ENCODE peak calls at places on chromosome 11, in ten cellular contexts. U is stomach, S is H9, W is hepatocyte, I is sigmoid colon, G is mesenchymal stem cell, K is GM23248, R is A549, O is keratinocyte, B is GM23338. A is an unnamed sample.
A peak's percentile ranks its signal among the peaks of the same experiment; 100 is the strongest.

GRCh38 chr11:119773016-119773415 is 44.0 kb upstream of the NECTIN1 start:
- DNase-seq in U (no peak), S (no peak), W (no peak), I (no peak), G (no peak), K (no peak), R (no peak), O (no peak), B (no peak), A (no peak)

GRCh38 chr11:256952-257737 is 20.4 kb downstream of the PSMD13 start:
- DNase-seq in U (no peak), S (no peak), W (no peak), I (no peak), G (no peak), K (no peak), R (no peak), O (no peak), B (no peak), A (no peak)

GRCh38 chr11:62922653-62923371 is 1.6 kb upstream of the CHRM1 start:
- DNase-seq in U (no peak), S (no peak), W (no peak), I (no peak), G (no peak), K (peak; percentile 68), R (peak; percentile 59), O (no peak), B (peak; percentile 72), A (peak; percentile 44)

GRCh38 chr11:10651579-10652361 is 41.8 kb downstream of the IRAG1 start:
- DNase-seq in U (no peak), S (no peak), W (no peak), I (peak; percentile 66), G (peak; percentile 67), K (no peak), R (no peak), O (no peak), B (no peak), A (no peak)

GRCh38 chr11:46075168-46075567 is 46.1 kb downstream of the PHF21A start:
- DNase-seq in U (no peak), S (no peak), W (no peak), I (no peak), G (peak; percentile 35), K (peak; percentile 30), R (no peak), O (peak; percentile 41), B (no peak), A (no peak)

GRCh38 chr11:47768090-47768620 is 1.0 kb upstream of the FNBP4 start:
- DNase-seq in U (peak; percentile 49), S (no peak), W (peak; percentile 61), I (peak; percentile 86), G (peak; percentile 74), K (peak; percentile 83), R (peak; percentile 82), O (no peak), B (peak; percentile 65), A (peak; percentile 59)

GRCh38 chr11:34564406-34564805 is 50.8 kb upstream of the ELF5 start:
- DNase-seq in U (no peak), S (peak; percentile 47), W (no peak), I (no peak), G (no peak), K (peak; percentile 58), R (no peak), O (no peak), B (peak; percentile 42), A (no peak)

GRCh38 chr11:21806982-21807749 is 385.7 kb upstream of the ANO5 start:
- DNase-seq in U (no peak), S (no peak), W (no peak), I (no peak), G (no peak), K (no peak), R (no peak), O (no peak), B (no peak), A (no peak)

GRCh38 chr11:126604461-126604860 is 249.0 kb downstream of the ST3GAL4 start:
- DNase-seq in U (no peak), S (no peak), W (no peak), I (no peak), G (no peak), K (no peak), R (no peak), O (no peak), B (no peak), A (no peak)

GRCh38 chr11:123973816-123974215 is 3.8 kb downstream of the OR10S1 start:
- DNase-seq in U (no peak), S (no peak), W (no peak), I (no peak), G (peak; percentile 5), K (peak; percentile 91), R (no peak), O (peak; percentile 78), B (no peak), A (no peak)

GRCh38 chr11:14358729-14359439 is at the start of gene RRAS2:
- DNase-seq in U (peak; percentile 77), S (peak; percentile 86), W (peak; percentile 91), I (peak; percentile 86), G (peak; percentile 82), K (peak; percentile 89), R (peak; percentile 78), O (no peak), B (peak; percentile 93), A (peak; percentile 78)

GRCh38 chr11:105229758-105230157 is 90.2 kb upstream of the CARD18 start:
- DNase-seq in U (no peak), S (no peak), W (no peak), I (no peak), G (peak; percentile 47), K (no peak), R (no peak), O (no peak), B (no peak), A (no peak)

DNA sequence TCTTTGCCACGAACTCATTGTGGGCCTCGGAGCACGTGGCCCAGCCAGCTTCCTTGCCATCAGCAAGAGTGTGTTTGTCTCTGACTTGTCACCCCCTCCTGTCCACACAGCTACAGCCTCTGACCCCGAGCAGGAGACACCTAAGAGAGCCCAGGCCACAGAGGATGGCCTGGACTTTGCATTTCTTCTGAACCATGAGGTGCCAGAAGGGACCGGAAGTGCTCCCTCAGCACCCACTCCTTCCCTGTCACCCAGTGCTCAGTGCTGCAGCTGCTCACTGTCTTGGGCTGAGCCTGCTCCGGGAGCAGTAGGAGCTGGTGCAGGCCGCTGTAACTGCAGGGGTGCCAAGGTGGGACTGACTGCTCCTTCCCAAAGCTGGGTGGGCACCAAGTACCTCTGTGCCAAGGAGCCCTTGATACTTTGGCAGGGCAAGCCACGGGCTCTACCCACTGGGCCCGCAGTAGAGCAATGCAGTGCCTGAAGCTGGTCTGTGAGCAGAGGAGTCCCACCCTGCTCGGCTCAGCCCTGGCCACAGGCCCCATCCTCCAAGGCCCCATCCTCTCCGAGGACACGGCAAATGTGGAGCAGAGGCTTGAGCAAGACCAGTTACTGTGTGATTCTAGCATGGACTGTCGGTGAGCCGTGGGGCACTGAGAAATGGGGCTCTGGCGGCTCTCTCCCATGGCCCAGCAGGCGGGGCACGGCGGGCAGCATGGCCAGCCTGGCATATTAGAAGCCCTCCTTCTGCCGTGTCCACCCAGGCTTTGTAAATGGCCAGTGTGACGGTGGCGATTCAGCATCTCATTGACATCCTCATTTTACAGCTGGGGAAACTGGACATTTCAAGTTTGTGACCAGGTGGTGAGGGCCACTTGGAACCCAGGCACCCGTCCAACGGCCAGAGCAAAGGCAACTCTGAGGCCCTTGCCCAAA is 6.3 kb downstream of the GRK2 start:
- DNase-seq in U (no peak), S (no peak), W (no peak), I (peak; percentile 65), G (no peak), K (no peak), R (no peak), O (no peak), B (no peak), A (peak; percentile 55)
- H3K4me1 ChIP-seq in U (peaks cover 98% of the 10 kb centered on the region), S (peaks cover 14% of the 10 kb centered on the region), W (peaks cover 24% of the 10 kb centered on the region), I (no peaks in the 10 kb centered on the region), G (peaks cover 67% of the 10 kb centered on the region), K (peaks cover 24% of the 10 kb centered on the region), R (peaks cover 18% of the 10 kb centered on the region), O (peaks cover 52% of the 10 kb centered on the region), B (peaks cover 33% of the 10 kb centered on the region), A (peaks cover 90% of the 10 kb centered on the region)

DNA sequence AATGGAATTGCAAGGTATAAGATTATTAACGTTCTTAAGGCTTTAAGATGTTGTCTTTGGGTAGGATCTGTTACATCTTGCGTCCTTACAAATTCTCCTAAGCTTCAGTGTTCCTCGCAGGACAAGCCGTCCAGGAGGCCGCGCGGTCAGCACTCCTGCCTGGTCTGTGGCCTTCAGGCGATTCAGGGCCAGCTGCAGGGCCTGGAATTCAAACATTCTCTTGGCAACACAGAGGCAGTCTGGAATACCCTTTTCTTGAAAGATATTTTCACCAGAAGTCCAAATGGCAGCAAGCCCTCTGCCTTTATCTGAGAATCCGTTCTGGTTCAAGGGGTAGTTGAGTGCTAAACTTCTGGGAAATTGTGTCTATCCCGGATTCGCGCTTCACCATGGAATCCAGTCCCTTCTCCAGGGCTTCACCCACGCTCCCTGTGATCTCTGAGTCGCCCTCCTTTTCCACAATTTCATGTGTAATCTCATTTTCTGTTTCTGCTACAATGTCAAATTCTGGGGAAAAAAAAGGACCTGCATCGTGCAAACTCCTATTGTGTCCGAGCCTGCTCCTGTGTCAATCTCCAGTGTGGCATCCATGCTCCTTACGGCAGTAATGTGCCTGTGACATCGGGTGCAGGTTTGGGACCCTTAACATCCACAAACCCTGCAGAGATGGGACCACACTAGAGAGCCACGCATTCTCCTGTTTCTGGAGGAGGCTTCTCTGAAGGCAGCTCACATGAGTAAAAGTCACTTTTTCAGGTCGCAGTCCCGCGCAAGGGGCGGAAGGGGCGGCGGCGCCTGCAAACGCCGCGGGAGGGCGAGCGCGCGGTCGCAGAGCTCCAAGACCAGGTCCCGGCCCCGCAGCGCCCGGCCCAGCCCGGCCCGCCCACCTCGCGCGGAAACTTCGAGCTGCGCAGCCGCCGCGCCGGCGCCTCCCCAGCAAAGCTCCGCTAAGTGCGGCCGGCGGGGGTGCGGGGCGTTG is 25.3 kb upstream of the SORL1 start:
- DNase-seq in U (peak; percentile 56), S (peak; percentile 63), W (peak; percentile 70), I (peak; percentile 67), G (no peak), K (peak; percentile 45), R (no peak), O (no peak), B (peak; percentile 80), A (peak; percentile 43)
- H3K4me1 ChIP-seq in U (no peaks in the 10 kb centered on the region), S (peaks cover 5% of the 10 kb centered on the region), W (no peaks in the 10 kb centered on the region), I (no peaks in the 10 kb centered on the region), G (peaks cover 4% of the 10 kb centered on the region), K (no peaks in the 10 kb centered on the region), R (no peaks in the 10 kb centered on the region), O (no peaks in the 10 kb centered on the region), B (peaks cover 10% of the 10 kb centered on the region), A (no peaks in the 10 kb centered on the region)

GRCh38 chr11:61484541-61484940 is 24.0 kb upstream of the LRRC10B start:
- DNase-seq in U (no peak), S (no peak), W (no peak), I (no peak), G (no peak), K (no peak), R (no peak), O (no peak), B (peak; percentile 30), A (no peak)
- H3K4me1 ChIP-seq in U (peaks cover 12% of the 10 kb centered on the region), S (no peaks in the 10 kb centered on the region), W (peaks cover 14% of the 10 kb centered on the region), I (no peaks in the 10 kb centered on the region), G (peaks cover 12% of the 10 kb centered on the region), K (peaks cover 1% of the 10 kb centered on the region), R (no peaks in the 10 kb centered on the region), O (peaks cover 4% of the 10 kb centered on the region), B (peaks cover 25% of the 10 kb centered on the region), A (no peaks in the 10 kb centered on the region)

DNA sequence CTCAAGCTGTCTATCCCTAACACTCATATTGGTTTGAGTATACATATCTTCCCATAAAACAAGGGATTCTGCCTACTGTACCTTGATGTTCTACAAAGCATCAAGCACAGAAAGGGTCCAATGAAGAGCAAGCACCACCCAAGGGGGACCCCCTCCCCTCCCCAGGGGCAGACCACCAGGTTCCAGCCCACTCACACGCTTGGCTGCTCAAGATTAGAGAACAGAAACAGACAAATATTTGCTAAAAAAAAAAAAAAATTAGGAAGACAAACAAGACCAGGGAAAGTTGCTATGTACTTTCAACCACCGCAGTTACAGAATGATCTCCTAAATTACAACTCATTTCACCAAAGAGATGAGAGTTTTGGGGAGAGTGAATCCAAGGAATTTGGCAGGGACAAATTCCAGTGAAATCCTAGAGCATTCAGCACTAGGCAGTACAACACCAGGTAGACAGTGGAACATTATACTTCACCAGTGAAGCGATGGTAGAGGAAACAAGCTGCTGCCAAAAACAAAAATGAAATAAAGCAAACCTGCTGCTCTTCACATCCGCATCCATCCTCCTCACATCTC is 17.0 kb downstream of the SMCO4 start:
- DNase-seq in U (no peak), S (no peak), W (no peak), I (no peak), G (no peak), K (no peak), R (no peak), O (no peak), B (no peak), A (no peak)
- H3K4me1 ChIP-seq in U (peaks cover 41% of the 10 kb centered on the region), S (peaks cover 17% of the 10 kb centered on the region), W (peaks cover 51% of the 10 kb centered on the region), I (no peaks in the 10 kb centered on the region), G (peaks cover 27% of the 10 kb centered on the region), K (peaks cover 30% of the 10 kb centered on the region), R (no peaks in the 10 kb centered on the region), O (no peaks in the 10 kb centered on the region), B (peaks cover 33% of the 10 kb centered on the region), A (peaks cover 57% of the 10 kb centered on the region)

A was measured in psoas muscle.